ENCODE peak calls at places on chromosomes 16 and 17, in four cellular contexts. S is transverse colon, C is adrenal gland, Z is body of pancreas. L is an unnamed sample.

GRCh38 chr17:78608122-78608803 is 31.1 kb upstream of the DNAH17 start:
- DNase-seq in Z (no peak), C (no peak), S (no peak), L (no peak)

GRCh38 chr17:31510273-31511175 is 119.0 kb downstream of the RAB11FIP4 start:
- DNase-seq in Z (no peak), S (no peak), C (no peak), L (no peak)

GRCh38 chr17:42866216-42866615 is 15.2 kb downstream of the AOC3 start:
- DNase-seq in S (no peak), C (no peak), Z (no peak), L (no peak)

GRCh38 chr17:4908711-4909496 is 6.0 kb upstream of the CHRNE start:
- DNase-seq in Z (peak), S (peak), C (peak), L (peak)

GRCh38 chr17:80389011-80389995 is 25.7 kb upstream of the ENDOV start:
- DNase-seq in Z (no peak), C (no peak), S (no peak), L (no peak)

GRCh38 chr17:75844530-75845057 is 390 bp upstream of the UNC13D start:
- DNase-seq in C (peak), Z (peak), S (peak), L (no peak)

GRCh38 chr17:78253946-78254672 is 22.7 kb downstream of the TMEM235 start:
- DNase-seq in S (peak), Z (peak), C (peak), L (peak)

GRCh38 chr16:4314532-4315184 is 1.2 kb upstream of the GLIS2 start:
- DNase-seq in Z (no peak), S (no peak), C (peak), L (no peak)

GRCh38 chr17:20083460-20083859 is 74.3 kb downstream of the SPECC1 start:
- DNase-seq in C (no peak), S (no peak), Z (no peak), L (no peak)

GRCh38 chr16:30095166-30096078 is 591 bp downstream of the YPEL3 start:
- DNase-seq in Z (peak), S (peak), C (peak), L (no peak)

GRCh38 chr17:81322271-81323082 is 27.4 kb upstream of the SLC38A10 start:
- DNase-seq in S (no peak), Z (peak), C (no peak), L (no peak)

GRCh38 chr16:53089434-53090270 is 34.9 kb downstream of the CHD9 start:
- DNase-seq in C (no peak), S (no peak), Z (no peak), L (peak)

GRCh38 chr16:80346160-80346632 is 194.6 kb upstream of the DYNLRB2 start:
- DNase-seq in C (no peak), Z (no peak), S (no peak), L (no peak)

GRCh38 chr17:29116652-29117439 is 63.4 kb downstream of the MYO18A start:
- DNase-seq in C (peak), Z (peak), S (peak), L (peak)

GRCh38 chr16:17244865-17245264 is 225.9 kb downstream of the XYLT1 start:
- DNase-seq in C (no peak), S (no peak), Z (no peak), L (no peak)

GRCh38 chr17:38761612-38762011 is 9.1 kb downstream of the PSMB3 start:
- DNase-seq in Z (no peak), S (no peak), C (no peak), L (no peak)

DNA sequence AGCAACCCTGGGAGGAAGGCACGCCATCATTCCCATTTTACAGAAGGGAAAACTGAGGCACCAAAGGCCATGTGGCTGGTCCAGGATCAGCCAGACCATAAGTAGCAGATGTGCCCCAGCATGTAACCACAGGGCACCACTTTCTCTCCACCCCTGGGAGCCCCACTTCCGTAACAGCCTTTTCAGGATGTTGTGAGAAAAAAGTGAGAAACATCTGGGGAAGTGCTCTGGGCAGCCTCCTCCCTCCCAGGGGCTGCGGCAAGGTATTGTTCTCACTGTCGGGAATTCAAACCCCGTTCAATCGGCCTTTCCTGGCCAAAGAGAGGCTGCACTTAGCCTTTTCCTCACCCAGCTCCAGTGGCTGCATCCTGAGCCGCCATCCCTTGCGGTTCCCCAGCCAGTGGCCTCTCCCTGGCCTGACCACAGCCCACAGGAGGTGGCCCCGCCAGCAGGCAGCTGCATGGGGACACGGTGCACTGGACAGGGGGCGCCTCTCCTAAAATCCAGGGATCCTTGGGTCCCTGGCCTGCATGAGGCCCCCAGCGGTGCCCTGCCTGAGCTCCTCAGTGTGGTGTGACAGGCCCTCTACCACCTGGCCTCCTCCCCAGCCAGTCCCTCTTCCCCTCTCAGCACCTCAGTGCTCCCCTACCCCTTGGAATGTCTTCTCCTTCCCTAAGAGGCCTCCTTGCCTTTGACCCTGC is 5.7 kb upstream of the CDH5 start:
- DNase-seq in C (no peak), Z (no peak), S (no peak), L (no peak)
- TF ChIP-seq POLR2A in C (no peak), Z (no peak), S (no peak), L (no peak)

GRCh38 chr17:64259436-64259835 is 3.6 kb downstream of the TEX2 start:
- DNase-seq in C (no peak), Z (no peak), S (no peak), L (no peak)

GRCh38 chr17:64262422-64263260 is at the start of gene TEX2:
- DNase-seq in C (peak), S (peak), Z (peak), L (peak)

GRCh38 chr17:64259922-64260321 is 3.1 kb downstream of the TEX2 start:
- DNase-seq in C (peak), S (no peak), Z (no peak), L (no peak)

GRCh38 chr17:64261422-64262124 is 1.5 kb downstream of the TEX2 start:
- DNase-seq in Z (no peak), C (no peak), S (no peak), L (no peak)

GRCh38 chr17:64262125-64262421 is 987 bp downstream of the TEX2 start:
- DNase-seq in Z (no peak), S (no peak), C (no peak), L (no peak)
- TF ChIP-seq POLR2A in Z (no peak), S (no peak), C (no peak), L (no peak)

GRCh38 chr16:74745109-74745615 is 29.5 kb downstream of the FA2H start:
- DNase-seq in Z (no peak), S (no peak), C (no peak), L (no peak)

GRCh38 chr16:74742051-74742481 is 32.6 kb downstream of the FA2H start:
- DNase-seq in Z (no peak), C (no peak), S (no peak), L (no peak)

GRCh38 chr16:74743045-74743667 is 31.5 kb downstream of the FA2H start:
- DNase-seq in C (no peak), Z (no peak), S (no peak), L (no peak)

GRCh38 chr16:74744566-74744965 is 30.1 kb downstream of the FA2H start:
- DNase-seq in S (no peak), C (no peak), Z (no peak), L (no peak)

DNA sequence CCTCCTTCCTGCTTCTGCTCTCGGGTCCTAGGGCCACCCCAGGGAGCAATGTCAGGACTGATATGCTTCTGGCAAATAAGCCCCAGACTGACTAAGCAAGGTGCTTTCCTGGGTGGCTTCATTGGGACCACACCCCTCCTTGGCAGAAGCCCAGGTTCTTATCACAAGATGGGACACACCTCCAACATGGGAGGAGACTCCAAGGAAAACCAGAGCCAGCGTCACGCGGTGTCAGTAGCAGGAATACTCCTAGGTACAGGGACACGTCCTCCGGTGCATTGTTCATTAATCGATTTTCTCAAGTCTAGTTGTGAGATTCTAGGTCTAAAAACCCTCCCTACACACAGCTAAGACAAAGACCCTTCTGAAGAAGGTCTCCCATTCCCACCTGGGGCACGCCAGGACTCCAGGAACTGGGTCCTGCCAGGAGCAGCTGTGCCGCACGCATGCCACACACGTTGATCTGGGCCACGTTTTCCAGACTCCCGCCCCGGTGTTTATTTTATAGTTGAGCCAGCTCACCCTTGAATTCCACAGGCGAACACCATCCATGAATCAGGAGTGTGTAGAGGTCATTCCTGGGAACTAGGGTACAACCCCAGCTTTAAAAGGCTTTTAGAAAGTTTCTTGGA is 30.8 kb downstream of the FA2H start:
- DNase-seq in Z (peak), S (peak), C (peak), L (no peak)
- TF ChIP-seq POLR2A in Z (peak), S (peak), C (peak), L (no peak)

DNA sequence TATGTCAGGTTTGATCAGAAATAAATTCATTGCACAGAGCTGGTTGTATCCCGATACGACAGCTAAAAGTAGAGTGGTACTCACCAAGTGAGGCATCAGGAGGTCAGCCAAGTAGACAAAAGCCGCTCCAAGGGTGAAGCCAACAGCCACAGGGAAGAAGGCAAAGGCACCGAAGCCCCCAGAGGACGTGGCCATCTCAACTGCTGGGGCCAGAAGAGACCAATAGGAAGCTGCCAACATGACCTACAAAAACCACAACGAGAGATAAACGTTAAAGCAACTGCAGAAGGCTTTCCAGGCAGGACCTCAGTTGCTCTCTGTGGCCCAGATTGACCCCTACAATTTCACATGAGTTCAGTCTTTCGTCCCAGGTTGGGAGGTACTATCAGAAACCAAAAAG is 61.0 kb downstream of the SLC39A11 start:
- DNase-seq in S (no peak), Z (no peak), C (no peak), L (no peak)
- TF ChIP-seq POLR2A in S (no peak), Z (no peak), C (no peak), L (no peak)

GRCh38 chr16:2151188-2152091 is 3.0 kb downstream of the RAB26 start:
- DNase-seq in S (no peak), Z (no peak), C (no peak), L (no peak)
- TF ChIP-seq POLR2A in S (no peak), Z (no peak), C (no peak), L (no peak)

DNA sequence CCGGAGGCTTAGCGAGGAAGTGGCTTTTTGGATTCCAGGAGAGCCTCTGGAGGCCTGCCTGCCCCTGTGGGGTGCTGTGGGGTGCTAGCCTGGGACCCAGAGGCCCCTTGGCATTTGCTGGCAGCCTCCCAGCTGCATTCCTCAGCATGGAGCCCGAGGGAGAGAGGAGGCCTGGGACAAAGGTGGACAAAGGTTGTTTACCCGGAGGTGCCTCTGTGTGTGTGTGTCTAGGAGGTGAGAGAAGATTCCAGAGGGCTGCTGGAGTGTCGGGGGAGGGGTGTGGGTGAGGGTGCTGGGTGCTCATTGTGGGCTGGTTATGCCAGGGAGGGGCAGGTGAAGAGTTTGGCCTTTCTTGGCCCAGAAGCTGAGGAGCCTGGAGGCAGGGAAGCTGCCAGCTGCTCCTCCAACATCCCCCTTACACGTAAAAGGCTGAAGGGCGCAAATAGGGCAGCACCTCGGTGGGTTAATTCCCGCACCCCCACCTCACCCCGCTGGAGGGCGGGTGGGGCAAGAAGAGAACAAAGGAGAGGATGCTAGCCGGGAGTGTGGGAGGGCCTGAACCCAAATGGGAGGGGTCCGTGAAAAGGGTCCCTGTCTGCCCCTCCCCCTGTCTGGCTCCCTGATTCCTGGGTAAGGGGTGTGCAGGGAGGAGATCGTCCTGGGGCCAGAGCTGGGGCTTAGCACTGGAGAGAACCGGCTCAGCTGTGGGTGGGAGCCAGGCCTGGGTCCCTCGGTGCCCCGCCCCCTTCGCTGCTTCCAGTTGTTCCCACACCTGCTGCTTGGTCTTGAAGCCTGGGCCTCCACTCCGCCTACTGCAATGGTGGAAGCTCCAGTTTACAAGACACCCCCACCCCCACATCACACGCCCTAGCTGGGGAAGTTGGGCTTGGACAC is 9.9 kb downstream of the HEXIM2 start:
- DNase-seq in C (peak), Z (peak), S (peak), L (peak)
- TF ChIP-seq POLR2A in C (no peak), Z (peak), S (no peak), L (no peak)

GRCh38 chr17:45225964-45226530 is 4.4 kb downstream of the FMNL1 start:
- DNase-seq in C (peak), Z (peak), S (peak), L (no peak)
- TF ChIP-seq POLR2A in C (no peak), Z (no peak), S (peak), L (no peak)

L was measured in uterus.